ENCODE peak calls at places on chromosome 5, in six cellular contexts. X is stimulated activated CD4-positive, alpha-beta T cell treated with anti-CD3 and anti-CD28 coated beads, Interleukin-4, amount 100 ng/mL, for 1 hour; C is activated B cell treated with CpG ODN at 0.5 μM for 24 hours; Z is D341Med; L is WTC11; N is NCI-H524 treated with DMSO at 0.1 percent for 48 hours. Y is an unnamed sample.

GRCh38 chr5:15885156-15885555 is 294.4 kb downstream of the MARCHF11 start:
- DNase-seq in X (no peak), C (no peak), Z (no peak), L (no peak), N (no peak), Y (no peak)

GRCh38 chr5:142825378-142826089 is 55.4 kb downstream of the ARHGAP26 start:
- DNase-seq in X (no peak), C (no peak), Z (no peak), L (peak; percentile 40), N (no peak), Y (no peak)

GRCh38 chr5:58582004-58582403 is 871 bp upstream of the RAB3C start:
- DNase-seq in X (no peak), C (no peak), Z (peak; percentile 71), L (peak; percentile 59), N (peak; percentile 44), Y (peak; percentile 59)

GRCh38 chr5:55226027-55226933 is 835 bp downstream of the MCIDAS start:
- DNase-seq in X (peak; percentile 67), C (peak; percentile 38), Z (peak; percentile 92), L (peak; percentile 90), N (no peak), Y (peak; percentile 72)

GRCh38 chr5:26791433-26791832 is 247.0 kb downstream of the CDH9 start:
- DNase-seq in X (no peak), C (no peak), Z (no peak), L (no peak), N (no peak), Y (no peak)

GRCh38 chr5:155189981-155190380 is 176.4 kb downstream of the KIF4B start:
- DNase-seq in X (no peak), C (no peak), Z (no peak), L (no peak), N (no peak), Y (no peak)

GRCh38 chr5:126373621-126374416 is 49.4 kb upstream of the GRAMD2B start:
- DNase-seq in X (no peak), C (no peak), Z (no peak), L (no peak), N (no peak), Y (no peak)

GRCh38 chr5:76870046-76870445 is 20.2 kb downstream of the S100Z start:
- DNase-seq in X (no peak), C (no peak), Z (no peak), L (no peak), N (no peak), Y (no peak)

GRCh38 chr5:51072937-51073336 is 310.3 kb upstream of the ISL1 start:
- DNase-seq in X (no peak), C (no peak), Z (no peak), L (no peak), N (no peak), Y (no peak)

GRCh38 chr5:60410427-60410826 is 289.5 kb downstream of the DEPDC1B start:
- DNase-seq in X (no peak), C (no peak), Z (no peak), L (no peak), N (no peak), Y (no peak)

GRCh38 chr5:53423724-53424123 is 56.7 kb upstream of the FST start:
- DNase-seq in X (no peak), C (no peak), Z (no peak), L (no peak), N (no peak), Y (no peak)

GRCh38 chr5:134445841-134446818 is 34.4 kb upstream of the CDKN2AIPNL start:
- DNase-seq in X (no peak), C (peak; percentile 27), Z (no peak), L (no peak), N (no peak), Y (no peak)

GRCh38 chr5:125149503-125149902 is 403.1 kb upstream of the ZNF608 start:
- DNase-seq in X (no peak), C (no peak), Z (no peak), L (no peak), N (no peak), Y (no peak)

GRCh38 chr5:82147860-82148573 is 130.1 kb downstream of the RPS23 start:
- DNase-seq in X (no peak), C (no peak), Z (no peak), L (no peak), N (no peak), Y (no peak)

GRCh38 chr5:103624035-103624461 is 61.5 kb upstream of the NUDT12 start:
- DNase-seq in X (no peak), C (no peak), Z (no peak), L (no peak), N (no peak), Y (no peak)

GRCh38 chr5:38667499-38667776 is 111.0 kb upstream of the LIFR start:
- DNase-seq in X (no peak), C (no peak), Z (no peak), L (no peak), N (no peak), Y (no peak)

GRCh38 chr5:136275601-136276000 is 82.6 kb upstream of the SMIM32 start:
- DNase-seq in X (no peak), C (no peak), Z (no peak), L (no peak), N (no peak), Y (no peak)

GRCh38 chr5:132054031-132054696 is 6.3 kb upstream of the IL3 start:
- DNase-seq in X (no peak), C (no peak), Z (peak; percentile 9), L (no peak), N (no peak), Y (peak; percentile 1)

GRCh38 chr5:180209137-180209581 is at the start of gene RASGEF1C:
- DNase-seq in X (peak; percentile 75), C (peak; percentile 55), Z (peak; percentile 95), L (peak; percentile 71), N (no peak), Y (peak; percentile 87)

GRCh38 chr5:16935271-16936149 is 578 bp downstream of the MYO10 start:
- DNase-seq in X (peak; percentile 40), C (peak; percentile 15), Z (peak; percentile 59), L (peak; percentile 69), N (peak; percentile 14), Y (peak; percentile 53)

GRCh38 chr5:67094476-67095300 is 101.9 kb downstream of the CD180 start:
- DNase-seq in X (no peak), C (no peak), Z (no peak), L (peak; percentile 18), N (no peak), Y (no peak)

GRCh38 chr5:43336159-43336558 is 22.9 kb upstream of the HMGCS1 start:
- DNase-seq in X (no peak), C (no peak), Z (no peak), L (no peak), N (no peak), Y (no peak)

GRCh38 chr5:104472811-104473210 is 910.2 kb upstream of the NUDT12 start:
- DNase-seq in X (no peak), C (no peak), Z (no peak), L (no peak), N (no peak), Y (no peak)

GRCh38 chr5:55234171-55234700 is 828 bp upstream of the CCNO start:
- DNase-seq in X (peak; percentile 11), C (no peak), Z (no peak), L (peak; percentile 33), N (no peak), Y (peak; percentile 30)

GRCh38 chr5:16800477-16800876 is 135.6 kb downstream of the MYO10 start:
- DNase-seq in X (no peak), C (no peak), Z (no peak), L (no peak), N (no peak), Y (no peak)

GRCh38 chr5:124659798-124660197 is 86.6 kb downstream of the ZNF608 start:
- DNase-seq in X (no peak), C (no peak), Z (no peak), L (no peak), N (no peak), Y (no peak)